ENCODE peak calls at places on chromosomes 6 and 20, in seven cellular contexts. C, D, N, S, F, Y and G are unnamed samples.

GRCh38 chr6:106383573-106383972 is 23.1 kb downstream of the CRYBG1 start:
- DNase-seq in C (no peak), D (no peak), N (no peak), S (no peak), F (no peak), Y (no peak), G (no peak)

GRCh38 chr6:31708224-31708623 is 1.6 kb downstream of the LY6G6F start:
- DNase-seq in C (no peak), D (no peak), N (no peak), S (no peak), F (no peak), Y (no peak), G (no peak)

GRCh38 chr6:46734867-46735719 is at the start of gene PLA2G7:
- DNase-seq in C (no peak), D (peak; percentile 5), N (peak; percentile 35), S (peak; percentile 74), F (no peak), Y (no peak), G (peak; percentile 4)

GRCh38 chr20:58716476-58717277 is 24.1 kb downstream of the NPEPL1 start:
- DNase-seq in C (peak; percentile 53), D (peak; percentile 11), N (peak; percentile 56), S (peak; percentile 46), F (no peak), Y (no peak), G (peak; percentile 4)

GRCh38 chr20:12287575-12287974 is 369.9 kb downstream of the BTBD3 start:
- DNase-seq in C (no peak), D (no peak), N (no peak), S (no peak), F (no peak), Y (no peak), G (no peak)

GRCh38 chr6:142254513-142254912 is 47.3 kb upstream of the ADGRG6 start:
- DNase-seq in C (no peak), D (no peak), N (no peak), S (no peak), F (no peak), Y (no peak), G (no peak)

GRCh38 chr20:62027698-62028321 is 37.9 kb downstream of the TAF4 start:
- DNase-seq in C (no peak), D (no peak), N (no peak), S (no peak), F (no peak), Y (no peak), G (no peak)

GRCh38 chr6:67886036-67886707 is 748.9 kb upstream of the ADGRB3 start:
- DNase-seq in C (no peak), D (no peak), N (no peak), S (no peak), F (no peak), Y (no peak), G (no peak)

GRCh38 chr20:12311102-12311865 is 393.6 kb downstream of the BTBD3 start:
- DNase-seq in C (no peak), D (no peak), N (no peak), S (no peak), F (no peak), Y (no peak), G (no peak)

GRCh38 chr20:2706688-2707352 is 14.2 kb downstream of the EBF4 start:
- DNase-seq in C (no peak), D (no peak), N (no peak), S (peak; percentile 45), F (no peak), Y (no peak), G (no peak)

GRCh38 chr6:106182455-106182854 is 96.3 kb downstream of the PRDM1 start:
- DNase-seq in C (no peak), D (no peak), N (no peak), S (no peak), F (no peak), Y (peak; percentile 92), G (no peak)

GRCh38 chr20:43409041-43409913 is 48.4 kb upstream of the SRSF6 start:
- DNase-seq in C (peak; percentile 50), D (no peak), N (peak; percentile 39), S (peak; percentile 63), F (peak; percentile 25), Y (peak; percentile 7), G (no peak)

GRCh38 chr20:36031806-36032205 is 63.4 kb downstream of the CNBD2 start:
- DNase-seq in C (no peak), D (no peak), N (no peak), S (no peak), F (no peak), Y (no peak), G (no peak)

GRCh38 chr6:159726918-159727716 is at the start of gene WTAP:
- DNase-seq in C (peak; percentile 95), D (peak; percentile 81), N (peak; percentile 95), S (peak; percentile 96), F (peak; percentile 94), Y (peak; percentile 89), G (peak; percentile 82)

GRCh38 chr6:159726196-159726917 is 949 bp upstream of the WTAP start:
- DNase-seq in C (no peak), D (no peak), N (no peak), S (no peak), F (no peak), Y (no peak), G (no peak)

GRCh38 chr6:159728552-159728951 is 1.2 kb downstream of the WTAP start:
- DNase-seq in C (no peak), D (no peak), N (no peak), S (no peak), F (no peak), Y (no peak), G (no peak)

GRCh38 chr6:159729598-159729997 is 2.3 kb downstream of the WTAP start:
- DNase-seq in C (no peak), D (peak; percentile 8), N (no peak), S (no peak), F (no peak), Y (peak; percentile 30), G (peak; percentile 13)

DNA sequence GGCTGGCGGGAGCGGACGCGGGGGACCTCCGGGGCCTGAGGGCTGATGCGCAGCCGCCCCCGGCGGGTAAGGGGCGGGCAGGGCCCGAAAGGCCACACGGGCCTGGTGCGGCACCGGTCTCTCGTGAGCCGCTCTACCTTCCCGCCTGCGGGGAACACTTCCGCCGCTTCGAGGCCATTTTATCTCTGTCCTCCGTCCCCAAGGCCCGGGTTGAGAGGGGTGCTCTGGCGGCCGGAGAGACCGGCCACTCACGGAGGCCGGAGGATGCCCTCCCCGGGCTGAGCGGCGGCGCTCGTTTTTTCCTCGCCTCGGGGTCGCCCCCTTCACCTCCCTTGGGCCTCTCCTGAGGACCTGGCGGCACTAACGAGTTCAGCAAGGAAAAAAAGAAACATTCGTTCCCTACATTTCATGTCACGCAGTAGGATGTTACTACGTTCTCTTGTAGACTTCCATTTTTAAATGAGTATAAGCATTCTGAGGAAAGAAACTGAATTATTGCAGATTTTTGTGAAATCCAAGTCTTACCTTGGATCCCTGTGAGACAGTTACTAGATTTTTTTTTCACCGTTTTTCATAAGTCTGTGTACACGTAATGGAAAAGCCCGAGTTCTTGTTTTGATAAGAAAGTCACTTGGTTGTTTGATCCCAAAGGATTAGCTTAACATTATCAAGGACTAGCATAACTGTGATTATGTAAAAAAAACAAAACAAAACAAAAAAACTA is 573 bp downstream of the WTAP start:
- DNase-seq in C (peak; percentile 29), D (peak; percentile 38), N (no peak), S (no peak), F (peak; percentile 78), Y (no peak), G (peak; percentile 37)
- TF ChIP-seq TAF1 in C (no peak), D (no peak), N (no peak), S (peak; percentile 33), F (peak; percentile 19), Y (no peak), G (no peak)

DNA sequence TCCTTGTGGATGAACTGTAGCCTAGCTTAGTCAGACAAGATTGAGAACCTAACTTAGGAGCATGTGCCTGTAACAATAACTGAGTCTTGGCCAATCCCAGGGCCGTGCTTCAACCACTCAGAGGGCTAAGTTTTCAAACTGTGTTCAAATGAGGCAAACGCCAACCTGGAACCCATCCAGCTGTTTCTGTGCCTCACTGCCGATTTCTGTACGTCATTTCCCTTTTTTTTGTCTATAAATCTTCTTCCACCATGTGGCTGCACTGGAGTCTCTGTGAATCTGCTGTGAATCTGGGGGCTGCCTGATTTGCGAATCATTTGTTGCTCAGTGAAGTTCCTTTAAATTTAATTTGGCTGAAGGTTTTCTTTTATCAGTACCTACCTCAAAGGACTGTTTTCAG is 115.0 kb upstream of the CHD6 start:
- DNase-seq in C (no peak), D (no peak), N (no peak), S (no peak), F (no peak), Y (no peak), G (no peak)
- TF ChIP-seq TAF1 in C (no peak), D (no peak), N (no peak), S (no peak), F (no peak), Y (no peak), G (no peak)

GRCh38 chr20:17935186-17935585 is 33.4 kb downstream of the SNX5 start:
- DNase-seq in C (no peak), D (no peak), N (no peak), S (no peak), F (no peak), Y (no peak), G (no peak)

GRCh38 chr20:17938889-17939619 is 29.5 kb downstream of the SNX5 start:
- DNase-seq in C (peak; percentile 76), D (peak; percentile 53), N (peak; percentile 80), S (peak; percentile 87), F (peak; percentile 65), Y (no peak), G (peak; percentile 58)

GRCh38 chr20:17935761-17936160 is 32.8 kb downstream of the SNX5 start:
- DNase-seq in C (no peak), D (no peak), N (no peak), S (no peak), F (no peak), Y (no peak), G (no peak)

GRCh38 chr20:17936306-17936790 is 32.2 kb downstream of the SNX5 start:
- DNase-seq in C (no peak), D (no peak), N (no peak), S (no peak), F (no peak), Y (no peak), G (no peak)

GRCh38 chr20:17936791-17937687 is 31.6 kb downstream of the SNX5 start:
- DNase-seq in C (no peak), D (no peak), N (no peak), S (no peak), F (no peak), Y (no peak), G (no peak)
- TF ChIP-seq TAF1 in C (no peak), D (no peak), N (no peak), S (no peak), F (no peak), Y (no peak), G (no peak)

DNA sequence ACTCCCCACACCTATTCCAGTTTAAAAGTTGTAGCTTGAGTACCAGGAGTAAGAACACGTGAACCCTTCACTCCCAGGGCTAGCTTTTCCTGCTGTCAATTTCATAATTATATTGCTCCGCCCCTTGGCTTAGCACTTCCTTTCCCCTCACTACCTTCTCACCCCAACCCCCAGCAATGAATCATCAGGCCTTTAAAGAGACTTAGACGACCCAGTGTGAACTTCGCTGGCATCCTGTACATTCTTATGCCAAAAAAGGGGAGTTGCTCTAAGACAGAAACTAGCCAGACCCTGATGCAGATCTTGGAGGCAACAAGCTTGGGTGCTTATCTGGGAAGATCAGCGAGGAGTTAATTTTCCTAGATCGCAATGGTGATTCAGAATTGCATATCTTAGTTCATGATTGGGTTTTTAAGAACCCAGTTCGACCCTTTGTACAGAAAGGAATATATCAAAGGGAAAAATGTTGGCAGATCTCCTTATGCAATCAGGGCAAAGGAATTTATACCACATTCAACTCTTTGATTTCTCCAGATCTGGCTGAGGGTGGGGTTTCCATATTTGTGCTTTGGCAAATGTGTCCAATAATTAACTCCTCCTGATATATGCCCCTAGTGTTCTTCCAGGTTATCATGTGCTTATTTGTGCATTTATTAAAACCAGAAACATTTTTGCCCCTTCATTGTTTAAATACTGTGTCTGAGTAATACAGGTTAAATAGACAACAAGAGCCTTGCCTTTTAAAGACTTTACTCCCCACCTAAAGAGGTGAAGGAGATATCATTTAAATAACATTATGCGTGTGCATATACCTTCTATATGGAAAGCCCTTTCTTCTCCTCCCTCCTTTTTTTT is 8.1 kb upstream of the ATXN1 start:
- DNase-seq in C (peak; percentile 39), D (peak; percentile 15), N (no peak), S (no peak), F (peak; percentile 40), Y (no peak), G (no peak)
- TF ChIP-seq TAF1 in C (no peak), D (no peak), N (no peak), S (no peak), F (no peak), Y (no peak), G (no peak)